ENCODE peak calls at places on chromosome 13, in ten cellular contexts. One of them, this sample, is unnamed.

GRCh38 chr13:79988573-79988972 is 352.4 kb downstream of the SPRY2 start:
- DNase-seq in ovary: no peak
- DNase-seq in cardiac muscle cell: no peak
- DNase-seq in cardiac fibroblast: peak
- DNase-seq in AG04450: no peak
- DNase-seq in fibroblast of the aortic adventitia: peak
- DNase-seq in thyroid gland: no peak
- DNase-seq in thoracic aorta: no peak
- DNase-seq in pancreas: no peak
- DNase-seq in fibroblast of pulmonary artery: peak
- DNase-seq in this sample: no peak

GRCh38 chr13:73661687-73662425 is 472.3 kb downstream of the KLF12 start:
- DNase-seq in ovary: no peak
- DNase-seq in cardiac muscle cell: no peak
- DNase-seq in cardiac fibroblast: no peak
- DNase-seq in AG04450: no peak
- DNase-seq in fibroblast of the aortic adventitia: no peak
- DNase-seq in thyroid gland: no peak
- DNase-seq in thoracic aorta: no peak
- DNase-seq in pancreas: no peak
- DNase-seq in fibroblast of pulmonary artery: no peak
- DNase-seq in this sample: no peak

GRCh38 chr13:24254151-24254810 is 55.1 kb upstream of the C1QTNF9 start:
- DNase-seq in ovary: no peak
- DNase-seq in cardiac muscle cell: no peak
- DNase-seq in cardiac fibroblast: peak
- DNase-seq in AG04450: peak
- DNase-seq in fibroblast of the aortic adventitia: no peak
- DNase-seq in thyroid gland: no peak
- DNase-seq in thoracic aorta: no peak
- DNase-seq in pancreas: no peak
- DNase-seq in fibroblast of pulmonary artery: no peak
- DNase-seq in this sample: no peak

GRCh38 chr13:106241974-106242373 is 293.5 kb downstream of the EFNB2 start:
- DNase-seq in ovary: no peak
- DNase-seq in cardiac muscle cell: no peak
- DNase-seq in cardiac fibroblast: peak
- DNase-seq in AG04450: no peak
- DNase-seq in fibroblast of the aortic adventitia: no peak
- DNase-seq in thyroid gland: no peak
- DNase-seq in thoracic aorta: no peak
- DNase-seq in pancreas: no peak
- DNase-seq in fibroblast of pulmonary artery: no peak
- DNase-seq in this sample: no peak

GRCh38 chr13:95480131-95480545 is 72.4 kb upstream of the CLDN10 start:
- DNase-seq in ovary: no peak
- DNase-seq in cardiac muscle cell: no peak
- DNase-seq in cardiac fibroblast: no peak
- DNase-seq in AG04450: no peak
- DNase-seq in fibroblast of the aortic adventitia: peak
- DNase-seq in thyroid gland: no peak
- DNase-seq in thoracic aorta: no peak
- DNase-seq in pancreas: no peak
- DNase-seq in fibroblast of pulmonary artery: peak
- DNase-seq in this sample: no peak

GRCh38 chr13:97692628-97693027 is 258.7 kb downstream of the RAP2A start:
- DNase-seq in ovary: no peak
- DNase-seq in cardiac muscle cell: no peak
- DNase-seq in cardiac fibroblast: no peak
- DNase-seq in AG04450: no peak
- DNase-seq in fibroblast of the aortic adventitia: no peak
- DNase-seq in thyroid gland: no peak
- DNase-seq in thoracic aorta: no peak
- DNase-seq in pancreas: no peak
- DNase-seq in fibroblast of pulmonary artery: no peak
- DNase-seq in this sample: no peak

GRCh38 chr13:113468461-113469147 is 15.3 kb upstream of the ADPRHL1 start:
- DNase-seq in ovary: no peak
- DNase-seq in cardiac muscle cell: no peak
- DNase-seq in cardiac fibroblast: no peak
- DNase-seq in AG04450: no peak
- DNase-seq in fibroblast of the aortic adventitia: no peak
- DNase-seq in thyroid gland: no peak
- DNase-seq in thoracic aorta: no peak
- DNase-seq in pancreas: no peak
- DNase-seq in fibroblast of pulmonary artery: no peak
- DNase-seq in this sample: no peak

GRCh38 chr13:80305737-80306136 is 35.2 kb downstream of the SPRY2 start:
- DNase-seq in ovary: no peak
- DNase-seq in cardiac muscle cell: no peak
- DNase-seq in cardiac fibroblast: peak
- DNase-seq in AG04450: no peak
- DNase-seq in fibroblast of the aortic adventitia: peak
- DNase-seq in thyroid gland: no peak
- DNase-seq in thoracic aorta: no peak
- DNase-seq in pancreas: no peak
- DNase-seq in fibroblast of pulmonary artery: no peak
- DNase-seq in this sample: no peak

GRCh38 chr13:100537951-100538462 is 50.6 kb downstream of the GGACT start:
- DNase-seq in ovary: no peak
- DNase-seq in cardiac muscle cell: no peak
- DNase-seq in cardiac fibroblast: no peak
- DNase-seq in AG04450: no peak
- DNase-seq in fibroblast of the aortic adventitia: no peak
- DNase-seq in thyroid gland: no peak
- DNase-seq in thoracic aorta: no peak
- DNase-seq in pancreas: no peak
- DNase-seq in fibroblast of pulmonary artery: no peak
- DNase-seq in this sample: no peak

GRCh38 chr13:110226051-110226562 is 80.8 kb downstream of the COL4A1 start:
- DNase-seq in ovary: no peak
- DNase-seq in cardiac muscle cell: no peak
- DNase-seq in cardiac fibroblast: peak
- DNase-seq in AG04450: no peak
- DNase-seq in fibroblast of the aortic adventitia: peak
- DNase-seq in thyroid gland: no peak
- DNase-seq in thoracic aorta: no peak
- DNase-seq in pancreas: no peak
- DNase-seq in fibroblast of pulmonary artery: peak
- DNase-seq in this sample: no peak

GRCh38 chr13:100330662-100331061 is 241.8 kb downstream of the PCCA start:
- DNase-seq in ovary: no peak
- DNase-seq in cardiac muscle cell: no peak
- DNase-seq in cardiac fibroblast: peak
- DNase-seq in AG04450: no peak
- DNase-seq in fibroblast of the aortic adventitia: peak
- DNase-seq in thyroid gland: no peak
- DNase-seq in thoracic aorta: no peak
- DNase-seq in pancreas: no peak
- DNase-seq in fibroblast of pulmonary artery: peak
- DNase-seq in this sample: no peak

GRCh38 chr13:27745301-27745700 is 47.0 kb upstream of the GSX1 start:
- DNase-seq in ovary: no peak
- DNase-seq in cardiac muscle cell: no peak
- DNase-seq in cardiac fibroblast: no peak
- DNase-seq in AG04450: no peak
- DNase-seq in fibroblast of the aortic adventitia: no peak
- DNase-seq in thyroid gland: no peak
- DNase-seq in thoracic aorta: no peak
- DNase-seq in pancreas: no peak
- DNase-seq in fibroblast of pulmonary artery: no peak
- DNase-seq in this sample: no peak

GRCh38 chr13:23695711-23696512 is 125.7 kb downstream of the TNFRSF19 start:
- DNase-seq in ovary: no peak
- DNase-seq in cardiac muscle cell: no peak
- DNase-seq in cardiac fibroblast: no peak
- DNase-seq in AG04450: no peak
- DNase-seq in fibroblast of the aortic adventitia: no peak
- DNase-seq in thyroid gland: peak
- DNase-seq in thoracic aorta: no peak
- DNase-seq in pancreas: no peak
- DNase-seq in fibroblast of pulmonary artery: no peak
- DNase-seq in this sample: peak

GRCh38 chr13:111328803-111329410 is 8.5 kb downstream of the TEX29 start:
- DNase-seq in ovary: peak
- DNase-seq in cardiac muscle cell: no peak
- DNase-seq in cardiac fibroblast: no peak
- DNase-seq in AG04450: no peak
- DNase-seq in fibroblast of the aortic adventitia: no peak
- DNase-seq in thyroid gland: no peak
- DNase-seq in thoracic aorta: no peak
- DNase-seq in pancreas: peak
- DNase-seq in fibroblast of pulmonary artery: no peak
- DNase-seq in this sample: no peak

GRCh38 chr13:57918913-57919312 is 287.4 kb downstream of the PCDH17 start:
- DNase-seq in ovary: no peak
- DNase-seq in cardiac muscle cell: peak
- DNase-seq in cardiac fibroblast: no peak
- DNase-seq in AG04450: no peak
- DNase-seq in fibroblast of the aortic adventitia: no peak
- DNase-seq in thyroid gland: no peak
- DNase-seq in thoracic aorta: no peak
- DNase-seq in pancreas: no peak
- DNase-seq in fibroblast of pulmonary artery: no peak
- DNase-seq in this sample: no peak

GRCh38 chr13:26584713-26585112 is 27.2 kb downstream of the WASF3 start:
- DNase-seq in ovary: no peak
- DNase-seq in cardiac muscle cell: no peak
- DNase-seq in cardiac fibroblast: peak
- DNase-seq in AG04450: no peak
- DNase-seq in fibroblast of the aortic adventitia: peak
- DNase-seq in thyroid gland: no peak
- DNase-seq in thoracic aorta: no peak
- DNase-seq in pancreas: no peak
- DNase-seq in fibroblast of pulmonary artery: peak
- DNase-seq in this sample: no peak

GRCh38 chr13:42381165-42381425 is 109.1 kb downstream of the AKAP11 start:
- DNase-seq in ovary: no peak
- DNase-seq in cardiac muscle cell: no peak
- DNase-seq in cardiac fibroblast: no peak
- DNase-seq in AG04450: no peak
- DNase-seq in fibroblast of the aortic adventitia: no peak
- DNase-seq in thyroid gland: no peak
- DNase-seq in thoracic aorta: no peak
- DNase-seq in pancreas: no peak
- DNase-seq in fibroblast of pulmonary artery: no peak
- DNase-seq in this sample: no peak

GRCh38 chr13:36518707-36519106 is 86.4 kb downstream of the CCNA1 start:
- DNase-seq in ovary: no peak
- DNase-seq in cardiac muscle cell: no peak
- DNase-seq in cardiac fibroblast: no peak
- DNase-seq in AG04450: no peak
- DNase-seq in fibroblast of the aortic adventitia: no peak
- DNase-seq in thyroid gland: no peak
- DNase-seq in thoracic aorta: no peak
- DNase-seq in pancreas: no peak
- DNase-seq in fibroblast of pulmonary artery: no peak
- DNase-seq in this sample: no peak
- H3K4me3 ChIP-seq in ovary: no peak
- H3K4me3 ChIP-seq in cardiac muscle cell: no peak
- H3K4me3 ChIP-seq in cardiac fibroblast: no peak
- H3K4me3 ChIP-seq in AG04450: no peak
- H3K4me3 ChIP-seq in fibroblast of the aortic adventitia: no peak
- H3K4me3 ChIP-seq in thyroid gland: no peak
- H3K4me3 ChIP-seq in thoracic aorta: no peak
- H3K4me3 ChIP-seq in pancreas: no peak
- H3K4me3 ChIP-seq in fibroblast of pulmonary artery: no peak
- H3K4me3 ChIP-seq in this sample: no peak

DNA sequence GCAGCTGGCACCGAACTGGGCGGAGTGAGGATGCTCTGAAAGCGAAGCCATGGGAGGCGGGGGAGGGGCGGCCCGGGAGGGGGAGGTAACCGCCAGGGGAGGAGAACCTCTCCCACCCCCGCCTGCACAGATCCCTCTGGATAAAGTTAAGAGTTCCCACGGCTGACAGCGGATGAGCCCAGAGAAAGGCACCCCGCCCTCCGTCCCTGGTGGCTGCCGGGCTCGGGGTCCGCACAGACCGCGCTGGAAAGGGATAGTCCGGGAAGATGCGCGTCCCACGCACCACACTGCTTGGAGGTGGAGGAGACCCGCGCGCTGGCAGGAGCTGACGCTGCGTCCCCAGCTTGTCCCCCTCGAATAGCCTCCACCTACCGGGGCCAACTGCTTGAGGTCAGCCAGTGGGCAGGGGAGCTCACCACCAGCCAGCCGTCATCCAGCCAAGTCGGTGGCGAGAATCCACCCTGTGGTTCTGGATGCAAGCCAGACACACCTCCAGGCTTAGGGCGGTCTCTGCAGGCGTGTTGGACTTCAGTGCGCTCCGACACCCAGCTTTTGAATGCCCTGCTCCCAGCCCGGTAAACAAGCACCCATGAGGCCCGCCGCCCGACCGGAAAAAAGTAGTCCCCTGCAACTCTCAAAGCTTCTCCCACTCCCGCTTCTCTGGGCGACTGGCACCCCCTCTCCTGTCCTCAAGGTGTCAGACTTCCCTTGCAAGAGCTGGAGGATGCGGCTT is at the start of gene TRPC4:
- DNase-seq in ovary: peak
- DNase-seq in cardiac muscle cell: peak
- DNase-seq in cardiac fibroblast: peak
- DNase-seq in AG04450: no peak
- DNase-seq in fibroblast of the aortic adventitia: peak
- DNase-seq in thyroid gland: peak
- DNase-seq in thoracic aorta: no peak
- DNase-seq in pancreas: peak
- DNase-seq in fibroblast of pulmonary artery: peak
- DNase-seq in this sample: no peak
- H3K4me3 ChIP-seq in ovary: peak
- H3K4me3 ChIP-seq in cardiac muscle cell: peak
- H3K4me3 ChIP-seq in cardiac fibroblast: peak
- H3K4me3 ChIP-seq in AG04450: peak
- H3K4me3 ChIP-seq in fibroblast of the aortic adventitia: peak
- H3K4me3 ChIP-seq in thyroid gland: peak
- H3K4me3 ChIP-seq in thoracic aorta: peak
- H3K4me3 ChIP-seq in pancreas: peak
- H3K4me3 ChIP-seq in fibroblast of pulmonary artery: peak
- H3K4me3 ChIP-seq in this sample: peak

GRCh38 chr13:51223284-51224270 is 1.4 kb downstream of the FAM124A start:
- DNase-seq in ovary: no peak
- DNase-seq in cardiac muscle cell: no peak
- DNase-seq in cardiac fibroblast: no peak
- DNase-seq in AG04450: no peak
- DNase-seq in fibroblast of the aortic adventitia: no peak
- DNase-seq in thyroid gland: no peak
- DNase-seq in thoracic aorta: no peak
- DNase-seq in pancreas: no peak
- DNase-seq in fibroblast of pulmonary artery: no peak
- DNase-seq in this sample: no peak
- H3K4me3 ChIP-seq in ovary: peak
- H3K4me3 ChIP-seq in cardiac muscle cell: peak
- H3K4me3 ChIP-seq in cardiac fibroblast: no peak
- H3K4me3 ChIP-seq in AG04450: no peak
- H3K4me3 ChIP-seq in fibroblast of the aortic adventitia: no peak
- H3K4me3 ChIP-seq in thyroid gland: peak
- H3K4me3 ChIP-seq in thoracic aorta: peak
- H3K4me3 ChIP-seq in pancreas: no peak
- H3K4me3 ChIP-seq in fibroblast of pulmonary artery: no peak
- H3K4me3 ChIP-seq in this sample: peak

DNA sequence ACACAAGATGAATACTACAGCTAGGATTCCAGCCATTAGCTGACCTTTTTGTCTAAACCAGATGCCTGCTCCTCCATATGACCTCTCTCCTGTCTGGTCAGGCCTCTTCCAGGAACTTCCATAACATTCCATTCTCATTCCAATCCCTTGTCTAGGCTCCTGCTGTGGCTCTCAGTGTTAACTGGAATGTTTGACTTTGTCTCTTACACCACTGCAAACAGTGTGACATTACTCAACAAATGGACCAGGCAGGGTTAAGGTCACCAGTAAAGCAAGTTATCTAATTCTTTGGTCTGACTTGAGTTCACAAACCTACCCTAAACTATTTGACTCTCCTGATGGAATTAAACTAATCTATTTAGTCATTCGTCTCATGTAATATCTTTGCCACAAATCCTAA is 2.1 kb upstream of the GPC6 start:
- DNase-seq in ovary: no peak
- DNase-seq in cardiac muscle cell: peak
- DNase-seq in cardiac fibroblast: no peak
- DNase-seq in AG04450: no peak
- DNase-seq in fibroblast of the aortic adventitia: peak
- DNase-seq in thyroid gland: no peak
- DNase-seq in thoracic aorta: no peak
- DNase-seq in pancreas: no peak
- DNase-seq in fibroblast of pulmonary artery: peak
- DNase-seq in this sample: no peak
- H3K4me3 ChIP-seq in ovary: no peak
- H3K4me3 ChIP-seq in cardiac muscle cell: no peak
- H3K4me3 ChIP-seq in cardiac fibroblast: no peak
- H3K4me3 ChIP-seq in AG04450: no peak
- H3K4me3 ChIP-seq in fibroblast of the aortic adventitia: no peak
- H3K4me3 ChIP-seq in thyroid gland: no peak
- H3K4me3 ChIP-seq in thoracic aorta: no peak
- H3K4me3 ChIP-seq in pancreas: no peak
- H3K4me3 ChIP-seq in fibroblast of pulmonary artery: no peak
- H3K4me3 ChIP-seq in this sample: no peak

This sample was measured in esophagus squamous epithelium.